ENCODE peak calls at places on chromosomes 16 and 17, in nine cellular contexts. Z is GM23338, A is HCT116, C is spleen, Y is HL-60, F is transverse colon, J is stomach, B is Panc1, N is breast epithelium. L is an unnamed sample.

GRCh38 chr17:74180336-74180735 is 23.1 kb upstream of the RPL38 start:
- DNase-seq in Z (no peak), A (no peak), C (peak), Y (no peak), F (no peak), J (no peak), B (no peak), N (no peak), L (no peak)

GRCh38 chr17:8091033-8091687 is 3.6 kb upstream of the ALOX12B start:
- DNase-seq in Z (no peak), A (no peak), C (peak), Y (no peak), F (no peak), J (no peak), B (no peak), N (no peak), L (no peak)

GRCh38 chr16:81042821-81043220 is 7.2 kb downstream of the ATMIN start:
- DNase-seq in Z (no peak), A (no peak), C (no peak), Y (no peak), F (no peak), J (no peak), B (no peak), N (no peak), L (no peak)

GRCh38 chr16:47110939-47111338 is 32.8 kb downstream of the NETO2 start:
- DNase-seq in Z (peak), A (no peak), C (no peak), Y (no peak), F (no peak), J (no peak), B (no peak), N (no peak), L (no peak)

GRCh38 chr17:46802831-46803230 is 15.7 kb downstream of the WNT3 start:
- DNase-seq in Z (no peak), A (no peak), C (no peak), Y (no peak), F (no peak), J (no peak), B (no peak), N (no peak), L (no peak)

GRCh38 chr16:20344630-20345029 is 7.9 kb downstream of the UMOD start:
- DNase-seq in Z (no peak), A (no peak), C (no peak), Y (no peak), F (no peak), J (no peak), B (no peak), N (no peak), L (no peak)

GRCh38 chr16:48879173-48879926 is 269.4 kb upstream of the N4BP1 start:
- DNase-seq in Z (no peak), A (no peak), C (no peak), Y (no peak), F (no peak), J (no peak), B (no peak), N (no peak), L (no peak)

GRCh38 chr16:12340151-12340733 is 363.7 kb downstream of the SNX29 start:
- DNase-seq in Z (peak), A (peak), C (no peak), Y (no peak), F (peak), J (peak), B (no peak), N (no peak), L (no peak)

GRCh38 chr16:10077861-10078260 is 104.4 kb downstream of the GRIN2A start:
- DNase-seq in Z (no peak), A (no peak), C (no peak), Y (no peak), F (no peak), J (no peak), B (no peak), N (no peak), L (no peak)

GRCh38 chr17:45221997-45222272 is 250 bp downstream of the FMNL1 start:
- DNase-seq in Z (no peak), A (no peak), C (peak), Y (no peak), F (no peak), J (no peak), B (no peak), N (no peak), L (no peak)

GRCh38 chr17:38358586-38359513 is 7.2 kb downstream of the SOCS7 start:
- DNase-seq in Z (no peak), A (no peak), C (no peak), Y (no peak), F (no peak), J (no peak), B (no peak), N (peak), L (no peak)

GRCh38 chr17:81493198-81494038 is 19.2 kb downstream of the ACTG1 start:
- DNase-seq in Z (no peak), A (no peak), C (no peak), Y (no peak), F (no peak), J (no peak), B (no peak), N (no peak), L (no peak)

GRCh38 chr16:57761957-57762356 is 26.4 kb downstream of the KATNB1 start:
- DNase-seq in Z (no peak), A (no peak), C (no peak), Y (no peak), F (no peak), J (no peak), B (no peak), N (no peak), L (no peak)

GRCh38 chr17:78314683-78315354 is 45.1 kb downstream of the SOCS3 start:
- DNase-seq in Z (peak), A (no peak), C (no peak), Y (no peak), F (no peak), J (no peak), B (no peak), N (no peak), L (no peak)

GRCh38 chr17:3732171-3732570 is 8.5 kb downstream of the HASPIN start:
- DNase-seq in Z (no peak), A (no peak), C (no peak), Y (no peak), F (peak), J (no peak), B (no peak), N (no peak), L (peak)

GRCh38 chr16:14528306-14528948 is 101.6 kb downstream of the PARN start:
- DNase-seq in Z (no peak), A (no peak), C (no peak), Y (no peak), F (no peak), J (no peak), B (no peak), N (no peak), L (no peak)

GRCh38 chr17:78535285-78536197 is 41.7 kb downstream of the DNAH17 start:
- DNase-seq in Z (no peak), A (no peak), C (peak), Y (no peak), F (no peak), J (no peak), B (no peak), N (no peak), L (peak)

GRCh38 chr16:30558789-30559377 is 709 bp upstream of the ZNF764 start:
- DNase-seq in Z (no peak), A (no peak), C (no peak), Y (no peak), F (no peak), J (no peak), B (no peak), N (no peak), L (no peak)

GRCh38 chr16:30555848-30556473 is 2.2 kb downstream of the ZNF764 start:
- DNase-seq in Z (no peak), A (no peak), C (no peak), Y (no peak), F (no peak), J (no peak), B (no peak), N (no peak), L (no peak)

GRCh38 chr16:30557397-30557949 is 701 bp downstream of the ZNF764 start:
- DNase-seq in Z (no peak), A (no peak), C (no peak), Y (no peak), F (no peak), J (no peak), B (no peak), N (no peak), L (peak)

GRCh38 chr16:30559690-30560089 is 1.5 kb upstream of the ZNF764 start:
- DNase-seq in Z (no peak), A (no peak), C (no peak), Y (no peak), F (no peak), J (no peak), B (no peak), N (no peak), L (no peak)

DNA sequence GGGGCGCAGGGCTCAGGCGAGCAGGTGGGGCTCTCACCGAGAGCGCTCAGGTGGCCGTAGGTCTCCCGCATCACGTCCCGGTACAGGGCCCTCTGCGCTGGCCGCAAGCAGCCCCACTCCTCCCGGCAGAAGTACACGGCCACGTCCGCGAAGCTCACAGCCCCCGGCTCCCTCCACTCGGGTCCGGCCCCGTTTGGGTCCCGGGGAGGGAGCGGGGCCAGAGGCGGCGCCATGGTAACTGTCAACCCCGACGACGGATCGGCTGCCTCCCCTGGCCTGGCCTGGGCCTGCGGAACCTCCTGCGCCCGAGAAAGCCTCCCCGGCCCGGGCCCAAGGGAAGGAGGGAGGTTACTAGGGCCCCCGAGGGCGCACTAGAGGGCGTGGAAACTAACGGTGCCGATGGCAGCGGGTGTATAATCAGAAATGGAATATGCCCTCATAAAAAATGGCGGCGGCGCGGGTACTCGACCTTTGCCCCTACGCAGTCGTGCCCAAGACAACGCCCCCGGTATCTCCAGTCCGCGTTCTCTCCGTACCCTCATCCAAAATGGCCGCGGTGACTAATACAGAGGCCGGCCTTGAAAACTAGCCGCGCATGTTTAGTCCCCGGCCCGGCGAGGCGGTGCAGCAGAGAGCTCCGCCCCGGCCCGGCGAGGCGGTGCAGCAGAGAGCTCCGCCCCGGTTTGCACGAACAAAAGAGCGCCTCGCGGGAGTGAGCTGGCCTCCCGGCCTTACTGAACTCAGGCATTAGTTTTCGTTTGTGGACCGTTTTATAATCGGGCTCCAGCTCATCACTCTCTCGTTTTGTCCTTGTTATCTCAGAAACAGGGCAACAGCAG is at the start of gene ZNF764:
- DNase-seq in Z (peak), A (peak), C (peak), Y (peak), F (peak), J (peak), B (peak), N (peak), L (peak)
- TF ChIP-seq CTCF in Z (no peak), A (no peak), C (peak), Y (no peak), F (no peak), J (no peak), B (no peak), N (no peak), L (no peak)

GRCh38 chr17:16086957-16087356 is 87.3 kb downstream of the TTC19 start:
- DNase-seq in Z (no peak), A (no peak), C (no peak), Y (no peak), F (no peak), J (no peak), B (no peak), N (no peak), L (no peak)
- TF ChIP-seq POLR2AphosphoS5 in Z (no peak), A (no peak), C (no peak), Y (no peak), F (no peak), J (no peak), B (no peak), N (no peak), L (no peak)

GRCh38 chr16:70467113-70467512 is 12.7 kb downstream of the FCSK start:
- DNase-seq in Z (no peak), A (no peak), C (no peak), Y (no peak), F (no peak), J (no peak), B (no peak), N (no peak), L (no peak)
- TF ChIP-seq CTCF in Z (peak), A (no peak), C (no peak), Y (no peak), F (peak), J (peak), B (no peak), N (no peak), L (no peak)

DNA sequence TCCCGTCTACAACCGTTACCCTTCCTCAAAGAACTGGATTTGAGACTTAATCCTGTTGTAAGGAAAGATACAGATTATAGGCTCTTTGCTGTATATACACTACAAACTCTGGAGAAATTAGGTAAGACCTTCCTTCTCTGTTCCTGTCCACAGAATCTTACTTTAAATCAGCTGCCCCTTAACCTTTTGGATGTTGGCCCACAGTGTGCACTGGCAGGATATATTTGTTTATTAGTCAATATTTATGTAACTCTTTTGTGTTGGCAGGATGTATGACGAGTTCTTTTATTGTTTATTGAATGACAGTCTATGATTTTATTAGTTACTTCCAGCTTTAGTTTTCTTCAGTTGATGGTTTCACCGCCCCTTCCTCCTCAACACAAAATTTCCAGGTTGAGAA is 19.7 kb downstream of the LRRC36 start:
- DNase-seq in Z (no peak), A (no peak), C (no peak), Y (no peak), F (no peak), J (peak), B (peak), N (no peak), L (no peak)
- TF ChIP-seq POLR2AphosphoS5 in Z (no peak), A (no peak), C (no peak), Y (no peak), F (no peak), J (no peak), B (no peak), N (no peak), L (no peak)

DNA sequence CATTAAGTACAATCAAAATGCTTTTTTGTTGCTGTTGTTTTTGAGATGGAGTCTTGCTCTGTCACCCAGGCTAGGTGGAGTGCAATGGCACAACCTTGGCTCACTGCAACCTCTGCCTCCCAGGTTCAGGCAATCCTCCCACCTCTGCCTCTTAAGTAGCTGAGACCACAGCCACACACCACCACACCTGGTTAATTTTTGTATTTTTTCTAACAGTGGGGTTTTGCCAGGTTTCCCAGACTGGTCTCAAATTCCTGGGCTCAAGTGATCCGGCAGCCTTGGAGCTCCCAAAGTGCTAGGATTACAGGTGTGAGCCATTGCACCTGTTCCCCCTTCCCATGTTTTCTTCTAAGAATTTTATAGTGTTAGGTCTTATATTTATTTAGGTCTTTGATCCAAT is 4.9 kb upstream of the ABAT start:
- DNase-seq in Z (no peak), A (no peak), C (peak), Y (no peak), F (no peak), J (no peak), B (no peak), N (no peak), L (no peak)
- TF ChIP-seq CTCF in Z (no peak), A (no peak), C (no peak), Y (no peak), F (no peak), J (no peak), B (no peak), N (no peak), L (no peak)

GRCh38 chr17:57988301-57989010 is 402 bp upstream of the VEZF1 start:
- DNase-seq in Z (peak), A (peak), C (peak), Y (no peak), F (peak), J (peak), B (no peak), N (peak), L (peak)
- TF ChIP-seq POLR2AphosphoS5 in Z (peak), A (peak), C (peak), Y (peak), F (peak), J (peak), B (peak), N (no peak), L (peak)

GRCh38 chr17:76371656-76372628 is 12.5 kb upstream of the SPHK1 start:
- DNase-seq in Z (no peak), A (no peak), C (no peak), Y (no peak), F (no peak), J (no peak), B (no peak), N (no peak), L (no peak)

GRCh38 chr17:76368545-76368944 is 14.8 kb upstream of the PRPSAP1 start:
- DNase-seq in Z (peak), A (no peak), C (no peak), Y (no peak), F (no peak), J (no peak), B (no peak), N (no peak), L (no peak)

GRCh38 chr17:76369804-76370203 is 14.6 kb upstream of the SPHK1 start:
- DNase-seq in Z (no peak), A (no peak), C (no peak), Y (no peak), F (no peak), J (no peak), B (no peak), N (no peak), L (no peak)

GRCh38 chr17:76367647-76368046 is 13.9 kb upstream of the PRPSAP1 start:
- DNase-seq in Z (no peak), A (no peak), C (no peak), Y (no peak), F (no peak), J (no peak), B (no peak), N (no peak), L (no peak)

GRCh38 chr17:76370261-76370993 is 14.0 kb upstream of the SPHK1 start:
- DNase-seq in Z (peak), A (no peak), C (no peak), Y (no peak), F (peak), J (peak), B (no peak), N (peak), L (peak)
- TF ChIP-seq CTCF in Z (peak), A (peak), C (no peak), Y (no peak), F (no peak), J (peak), B (peak), N (peak), L (peak)

DNA sequence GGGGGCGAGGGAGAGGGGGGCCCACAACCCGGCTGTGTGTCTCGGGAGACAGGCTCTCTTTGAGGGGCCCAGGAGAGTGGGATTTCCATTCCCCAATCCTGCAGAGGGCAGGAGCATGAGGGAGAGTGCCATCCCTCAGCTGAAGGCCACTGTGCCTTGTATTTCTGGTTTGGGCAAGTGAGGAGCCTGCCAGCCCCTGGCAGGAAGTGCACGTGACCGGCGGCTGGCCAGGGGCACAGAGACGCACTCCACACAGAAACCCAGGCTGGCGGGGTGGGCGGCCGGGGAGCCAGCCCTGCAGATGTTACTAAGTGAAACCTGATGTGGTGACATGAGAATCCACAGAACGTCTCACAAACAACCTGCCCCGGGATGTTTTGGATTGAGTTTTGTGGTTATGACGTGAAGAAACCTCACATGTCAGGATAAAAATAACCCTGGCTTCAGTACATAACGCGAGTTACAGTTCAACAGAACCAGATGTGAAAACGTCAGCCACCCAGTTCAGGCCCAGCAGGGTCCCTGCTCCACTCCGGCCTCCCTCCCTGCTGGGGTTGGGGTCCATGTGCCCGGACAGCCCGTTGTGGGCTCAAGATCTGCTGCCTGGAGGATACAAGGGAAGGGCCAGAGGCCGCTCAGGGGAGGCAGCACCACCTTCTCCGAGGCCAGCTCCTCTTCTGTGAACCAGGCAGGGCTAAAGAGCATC is 51.7 kb upstream of the MTSS2 start:
- DNase-seq in Z (no peak), A (no peak), C (peak), Y (no peak), F (peak), J (peak), B (no peak), N (peak), L (peak)
- TF ChIP-seq POLR2AphosphoS5 in Z (no peak), A (no peak), C (peak), Y (no peak), F (peak), J (peak), B (no peak), N (peak), L (peak)

GRCh38 chr17:49994085-49995054 is 654 bp downstream of the DLX3 start:
- DNase-seq in Z (peak), A (no peak), C (no peak), Y (no peak), F (no peak), J (no peak), B (no peak), N (no peak), L (no peak)
- TF ChIP-seq CTCF in Z (peak), A (no peak), C (no peak), Y (no peak), F (no peak), J (no peak), B (no peak), N (no peak), L (no peak)

DNA sequence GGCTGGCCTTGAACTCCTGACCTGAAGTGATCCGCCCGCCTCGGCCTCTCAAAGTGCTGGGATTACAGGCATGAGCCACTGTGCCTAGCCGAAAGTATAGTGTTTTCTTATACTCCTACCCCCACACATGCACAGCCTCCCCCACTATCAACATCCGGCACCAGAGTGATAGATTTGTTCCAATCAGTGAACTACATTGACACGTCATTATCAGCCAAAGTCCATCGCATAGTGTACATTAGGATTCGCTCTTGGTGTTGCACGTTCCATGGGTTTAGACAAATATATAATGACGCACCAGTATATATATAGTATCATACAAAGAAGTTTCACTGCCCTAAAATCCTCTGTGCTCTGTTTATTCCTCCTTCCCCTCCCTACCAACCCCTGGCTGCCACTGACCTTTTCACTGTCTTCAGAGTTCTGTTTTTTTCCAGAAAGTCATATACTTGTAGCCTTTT is 11.9 kb upstream of the TM4SF5 start:
- DNase-seq in Z (no peak), A (no peak), C (no peak), Y (no peak), F (no peak), J (no peak), B (no peak), N (no peak), L (no peak)
- TF ChIP-seq POLR2AphosphoS5 in Z (no peak), A (no peak), C (no peak), Y (no peak), F (no peak), J (no peak), B (no peak), N (no peak), L (no peak)

L was measured in sigmoid colon.